ENCODE peak calls at places on chromosomes 6 and 20, in four cellular contexts. G, A, D and I are unnamed samples.

GRCh38 chr6:111342913-111343312 is 140.1 kb downstream of the REV3L start:
- DNase-seq in G (no peak), A (no peak), D (no peak), I (peak)

GRCh38 chr6:154619183-154619582 is 108.7 kb upstream of the CNKSR3 start:
- DNase-seq in A (no peak), G (no peak), D (no peak), I (no peak)

GRCh38 chr6:129499871-129500219 is 210.1 kb downstream of the ARHGAP18 start:
- DNase-seq in G (no peak), D (no peak), A (no peak), I (no peak)

GRCh38 chr20:25296094-25297093 is 48.5 kb downstream of the PYGB start:
- DNase-seq in D (peak), G (peak), A (peak), I (peak)

GRCh38 chr6:63272397-63272796 is 47.4 kb downstream of the LGSN start:
- DNase-seq in D (peak), A (peak), G (peak), I (peak)

GRCh38 chr20:18174906-18175683 is 37.4 kb downstream of the KAT14 start:
- DNase-seq in G (no peak), D (no peak), A (no peak), I (no peak)

GRCh38 chr6:131765081-131765852 is 42.6 kb upstream of the ENPP1 start:
- DNase-seq in A (no peak), G (peak), D (no peak), I (peak)

GRCh38 chr6:156391977-156392376 is 385.2 kb upstream of the ARID1B start:
- DNase-seq in A (no peak), G (no peak), D (no peak), I (no peak)

GRCh38 chr20:13819885-13820645 is 35.2 kb downstream of the NDUFAF5 start:
- DNase-seq in D (peak), A (peak), G (peak), I (peak)

GRCh38 chr20:6660441-6660840 is 107.0 kb upstream of the BMP2 start:
- DNase-seq in A (no peak), D (no peak), G (no peak), I (no peak)

GRCh38 chr6:149545258-149545753 is 537 bp downstream of the PPIL4 start:
- DNase-seq in G (peak), A (peak), D (peak), I (peak)

GRCh38 chr6:163335671-163336545 is 78.6 kb upstream of the QKI start:
- DNase-seq in A (no peak), D (no peak), G (no peak), I (peak)

GRCh38 chr20:21074605-21075336 is 31.4 kb downstream of the LINC00237 start:
- DNase-seq in D (no peak), A (no peak), G (no peak), I (no peak)

GRCh38 chr20:38152175-38153010 is 12.7 kb downstream of the TGM2 start:
- DNase-seq in A (peak), D (no peak), G (peak), I (peak)

GRCh38 chr6:14280766-14281293 is 163.3 kb downstream of the CD83 start:
- DNase-seq in D (peak), G (no peak), A (no peak), I (no peak)

GRCh38 chr6:68238097-68238597 is 396.9 kb upstream of the ADGRB3 start:
- DNase-seq in A (no peak), G (no peak), D (no peak), I (no peak)

GRCh38 chr6:112251170-112251945 is 3.0 kb downstream of the LAMA4 start:
- DNase-seq in A (no peak), D (no peak), G (no peak), I (peak)

GRCh38 chr6:78308025-78308424 is 559.3 kb upstream of the IRAK1BP1 start:
- DNase-seq in G (no peak), A (peak), D (no peak), I (no peak)

GRCh38 chr20:3239026-3239866 is at the start of gene SLC4A11:
- DNase-seq in D (peak), G (peak), A (peak), I (peak)

GRCh38 chr20:60056345-60057122 is 98.3 kb downstream of the CDH26 start:
- DNase-seq in A (no peak), D (no peak), G (no peak), I (no peak)

GRCh38 chr20:38059832-38060231 is 26.3 kb downstream of the RPRD1B start:
- DNase-seq in A (peak), G (peak), D (no peak), I (no peak)

GRCh38 chr20:57223648-57224489 is 42.6 kb downstream of the BMP7 start:
- DNase-seq in D (no peak), G (no peak), A (no peak), I (no peak)

GRCh38 chr6:104711371-104711770 is 148.3 kb downstream of the HACE1 start:
- DNase-seq in G (peak), A (peak), D (no peak), I (peak)

GRCh38 chr20:58286729-58287128 is 22.8 kb upstream of the RAB22A start:
- DNase-seq in A (no peak), G (no peak), D (no peak), I (no peak)

GRCh38 chr20:21505810-21506530 is 7.9 kb downstream of the NKX2-2 start:
- DNase-seq in A (peak), D (peak), G (no peak), I (peak)

GRCh38 chr6:9801255-9801757 is 613.6 kb downstream of the TFAP2A start:
- DNase-seq in G (no peak), D (no peak), A (no peak), I (peak)

GRCh38 chr6:9799582-9799981 is 615.3 kb downstream of the TFAP2A start:
- DNase-seq in A (no peak), D (no peak), G (no peak), I (no peak)

GRCh38 chr6:9796827-9797226 is 618.0 kb downstream of the TFAP2A start:
- DNase-seq in G (no peak), D (no peak), A (no peak), I (no peak)

GRCh38 chr6:9795880-9796279 is 619.0 kb downstream of the TFAP2A start:
- DNase-seq in D (no peak), A (no peak), G (no peak), I (no peak)
- TF ChIP-seq MAZ in D (no peak), A (no peak), G (no peak), I (no peak)

DNA sequence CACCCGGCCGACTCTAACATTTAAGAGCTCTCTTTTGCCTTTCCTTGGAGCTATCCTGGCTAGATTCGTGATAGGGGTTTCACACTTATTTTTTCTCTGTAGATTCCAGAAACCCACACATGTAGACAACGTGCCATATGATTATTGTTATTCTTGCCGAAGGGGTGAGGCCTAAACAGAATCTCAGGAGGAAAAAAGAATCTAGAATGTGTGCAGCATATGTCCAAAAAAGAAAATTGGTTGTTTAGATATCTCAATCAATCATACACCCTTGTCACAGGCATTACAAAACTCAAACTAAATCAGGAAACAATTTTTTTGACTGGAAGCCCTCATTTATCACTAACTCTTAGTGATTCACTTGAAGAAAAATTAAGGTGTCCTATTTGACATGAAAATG is 66.9 kb upstream of the TGM3 start:
- DNase-seq in D (no peak), G (no peak), A (no peak), I (no peak)
- TF ChIP-seq CEBPB in D (no peak), G (no peak), A (no peak), I (no peak)

GRCh38 chr6:119110601-119111548 is 32.4 kb upstream of the FAM184A start:
- DNase-seq in G (peak), D (peak), A (peak), I (peak)
- TF ChIP-seq MAZ in G (no peak), D (peak), A (no peak), I (no peak)

GRCh38 chr6:12636336-12636735 is 80.2 kb upstream of the PHACTR1 start:
- DNase-seq in D (no peak), G (no peak), A (peak), I (no peak)
- TF ChIP-seq CEBPB in D (no peak), G (no peak), A (no peak), I (no peak)

DNA sequence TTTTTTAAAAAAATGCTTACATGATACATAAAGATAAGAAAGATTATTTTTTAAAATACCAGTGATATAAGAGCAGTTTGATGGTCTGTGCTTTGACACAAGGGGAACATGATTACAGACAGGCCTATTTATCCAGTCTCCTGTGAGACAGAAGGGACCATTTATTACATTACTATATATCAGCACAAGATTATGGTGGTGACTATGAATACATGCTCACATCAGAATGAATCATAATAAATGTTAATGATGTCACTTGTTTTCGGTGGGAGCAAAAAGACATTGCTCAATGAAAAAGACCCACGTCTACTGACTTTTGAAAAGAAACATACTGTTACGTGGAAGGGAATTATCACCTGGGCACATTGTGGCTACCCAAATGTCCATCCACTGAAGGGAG is 455.1 kb downstream of the CDC5L start:
- DNase-seq in A (no peak), D (no peak), G (no peak), I (no peak)
- TF ChIP-seq MAZ in A (no peak), D (no peak), G (no peak), I (no peak)

GRCh38 chr20:47857142-47857993 is 72.1 kb upstream of the SULF2 start:
- DNase-seq in D (no peak), G (peak), A (no peak), I (no peak)
- TF ChIP-seq CEBPB in D (no peak), G (no peak), A (no peak), I (no peak)

GRCh38 chr6:21999012-21999528 is 297.8 kb downstream of the PRL start:
- DNase-seq in A (no peak), D (no peak), G (no peak), I (peak)
- TF ChIP-seq MAZ in A (no peak), D (no peak), G (no peak), I (no peak)

GRCh38 chr6:52995913-52996685 is 1.0 kb upstream of the GSTA4 start:
- DNase-seq in A (peak), D (no peak), G (peak), I (peak)
- TF ChIP-seq CEBPB in A (no peak), D (no peak), G (no peak), I (no peak)

GRCh38 chr6:89610149-89610642 is 28.4 kb downstream of the LYRM2 start:
- DNase-seq in G (peak), A (peak), D (peak), I (peak)
- TF ChIP-seq MAZ in G (no peak), A (no peak), D (no peak), I (no peak)